ENCODE peak calls at places on chromosomes 12 and 14, in five cellular contexts. One of them, this sample, is unnamed.

GRCh38 chr12:28032811-28033537 is 60.4 kb upstream of the PTHLH start:
- DNase-seq in lower leg skin: no peak
- DNase-seq in left ventricle myocardium inferior: no peak
- DNase-seq in skeletal muscle cell: no peak
- DNase-seq in upper lobe of right lung: no peak
- DNase-seq in this sample: no peak

GRCh38 chr12:46786774-46787173 is 39.0 kb downstream of the SLC38A4 start:
- DNase-seq in skeletal muscle cell: peak; percentile 72
- DNase-seq in upper lobe of right lung: no peak
- DNase-seq in lower leg skin: no peak
- DNase-seq in left ventricle myocardium inferior: no peak
- DNase-seq in this sample: no peak

GRCh38 chr12:3304436-3305135 is 186.4 kb upstream of the PRMT8 start:
- DNase-seq in upper lobe of right lung: no peak
- DNase-seq in lower leg skin: no peak
- DNase-seq in skeletal muscle cell: peak; percentile 60
- DNase-seq in left ventricle myocardium inferior: no peak
- DNase-seq in this sample: peak; percentile 62

GRCh38 chr14:57833304-57833703 is 32.6 kb downstream of the SLC35F4 start:
- DNase-seq in lower leg skin: peak; percentile 59
- DNase-seq in upper lobe of right lung: no peak
- DNase-seq in skeletal muscle cell: peak; percentile 95
- DNase-seq in left ventricle myocardium inferior: no peak
- DNase-seq in this sample: peak; percentile 68

GRCh38 chr14:21087294-21088091 is 11.0 kb downstream of the ZNF219 start:
- DNase-seq in upper lobe of right lung: no peak
- DNase-seq in skeletal muscle cell: peak; percentile 91
- DNase-seq in left ventricle myocardium inferior: no peak
- DNase-seq in lower leg skin: no peak
- DNase-seq in this sample: no peak

GRCh38 chr12:117874842-117875434 is 93.9 kb downstream of the KSR2 start:
- DNase-seq in upper lobe of right lung: peak; percentile 84
- DNase-seq in skeletal muscle cell: no peak
- DNase-seq in left ventricle myocardium inferior: peak; percentile 63
- DNase-seq in lower leg skin: peak; percentile 42
- DNase-seq in this sample: peak; percentile 66

GRCh38 chr12:3694673-3695072 is 58.2 kb downstream of the CRACR2A start:
- DNase-seq in lower leg skin: no peak
- DNase-seq in skeletal muscle cell: no peak
- DNase-seq in left ventricle myocardium inferior: no peak
- DNase-seq in upper lobe of right lung: no peak
- DNase-seq in this sample: no peak

GRCh38 chr12:2669560-2669959 is 125.2 kb upstream of the FKBP4 start:
- DNase-seq in skeletal muscle cell: no peak
- DNase-seq in lower leg skin: no peak
- DNase-seq in left ventricle myocardium inferior: no peak
- DNase-seq in upper lobe of right lung: no peak
- DNase-seq in this sample: no peak

GRCh38 chr12:19138551-19139344 is 9.2 kb downstream of the PLEKHA5 start:
- DNase-seq in lower leg skin: no peak
- DNase-seq in skeletal muscle cell: no peak
- DNase-seq in upper lobe of right lung: no peak
- DNase-seq in left ventricle myocardium inferior: no peak
- DNase-seq in this sample: no peak

GRCh38 chr14:21825147-21825743 is 151.6 kb upstream of the OR4E1 start:
- DNase-seq in left ventricle myocardium inferior: no peak
- DNase-seq in lower leg skin: no peak
- DNase-seq in upper lobe of right lung: no peak
- DNase-seq in skeletal muscle cell: no peak
- DNase-seq in this sample: peak; percentile 21

GRCh38 chr14:66311935-66312334 is 174.2 kb upstream of the CCDC196 start:
- DNase-seq in left ventricle myocardium inferior: no peak
- DNase-seq in upper lobe of right lung: no peak
- DNase-seq in lower leg skin: no peak
- DNase-seq in skeletal muscle cell: no peak
- DNase-seq in this sample: no peak

GRCh38 chr14:72788972-72789728 is 104.8 kb downstream of the DPF3 start:
- DNase-seq in lower leg skin: no peak
- DNase-seq in left ventricle myocardium inferior: no peak
- DNase-seq in skeletal muscle cell: no peak
- DNase-seq in upper lobe of right lung: no peak
- DNase-seq in this sample: no peak

GRCh38 chr12:92756905-92757598 is 54.3 kb downstream of the PLEKHG7 start:
- DNase-seq in left ventricle myocardium inferior: no peak
- DNase-seq in lower leg skin: no peak
- DNase-seq in upper lobe of right lung: no peak
- DNase-seq in skeletal muscle cell: no peak
- DNase-seq in this sample: no peak

GRCh38 chr12:38445040-38445439 is 128.5 kb downstream of the ALG10B start:
- DNase-seq in left ventricle myocardium inferior: no peak
- DNase-seq in lower leg skin: no peak
- DNase-seq in skeletal muscle cell: no peak
- DNase-seq in upper lobe of right lung: no peak
- DNase-seq in this sample: no peak

GRCh38 chr12:47990351-47991105 is 13.7 kb downstream of the COL2A1 start:
- DNase-seq in skeletal muscle cell: no peak
- DNase-seq in upper lobe of right lung: no peak
- DNase-seq in left ventricle myocardium inferior: no peak
- DNase-seq in lower leg skin: no peak
- DNase-seq in this sample: peak; percentile 42

GRCh38 chr12:13171921-13172859 is 24.3 kb upstream of the EMP1 start:
- DNase-seq in skeletal muscle cell: no peak
- DNase-seq in left ventricle myocardium inferior: no peak
- DNase-seq in upper lobe of right lung: no peak
- DNase-seq in lower leg skin: no peak
- DNase-seq in this sample: peak; percentile 53
- H3K4me3 ChIP-seq in skeletal muscle cell: peak overlapping the region; percentile 5
- H3K4me3 ChIP-seq in left ventricle myocardium inferior: no peak overlapping the region
- H3K4me3 ChIP-seq in upper lobe of right lung: no peak overlapping the region
- H3K4me3 ChIP-seq in lower leg skin: no peak overlapping the region
- H3K4me3 ChIP-seq in this sample: no peak overlapping the region

GRCh38 chr14:56805992-56806737 is 4.1 kb downstream of the OTX2 start:
- DNase-seq in lower leg skin: no peak
- DNase-seq in left ventricle myocardium inferior: no peak
- DNase-seq in skeletal muscle cell: no peak
- DNase-seq in upper lobe of right lung: no peak
- DNase-seq in this sample: no peak

GRCh38 chr14:56807586-56808168 is 2.6 kb downstream of the OTX2 start:
- DNase-seq in upper lobe of right lung: no peak
- DNase-seq in left ventricle myocardium inferior: no peak
- DNase-seq in lower leg skin: no peak
- DNase-seq in skeletal muscle cell: no peak
- DNase-seq in this sample: peak; percentile 51

GRCh38 chr14:56803816-56804535 is 6.3 kb downstream of the OTX2 start:
- DNase-seq in lower leg skin: no peak
- DNase-seq in upper lobe of right lung: no peak
- DNase-seq in skeletal muscle cell: no peak
- DNase-seq in left ventricle myocardium inferior: no peak
- DNase-seq in this sample: no peak

GRCh38 chr14:56808314-56809201 is 1.7 kb downstream of the OTX2 start:
- DNase-seq in upper lobe of right lung: no peak
- DNase-seq in left ventricle myocardium inferior: no peak
- DNase-seq in lower leg skin: no peak
- DNase-seq in skeletal muscle cell: no peak
- DNase-seq in this sample: no peak

GRCh38 chr14:56805201-56805991 is 4.9 kb downstream of the OTX2 start:
- DNase-seq in upper lobe of right lung: no peak
- DNase-seq in lower leg skin: no peak
- DNase-seq in left ventricle myocardium inferior: no peak
- DNase-seq in skeletal muscle cell: no peak
- DNase-seq in this sample: no peak
- H3K4me3 ChIP-seq in upper lobe of right lung: no peak overlapping the region
- H3K4me3 ChIP-seq in lower leg skin: no peak overlapping the region
- H3K4me3 ChIP-seq in left ventricle myocardium inferior: no peak overlapping the region
- H3K4me3 ChIP-seq in skeletal muscle cell: no peak overlapping the region
- H3K4me3 ChIP-seq in this sample: no peak overlapping the region

GRCh38 chr12:127381043-127381668 is 885.8 kb upstream of the TMEM132C start:
- DNase-seq in skeletal muscle cell: no peak
- DNase-seq in left ventricle myocardium inferior: peak; percentile 16
- DNase-seq in upper lobe of right lung: peak; percentile 67
- DNase-seq in lower leg skin: no peak
- DNase-seq in this sample: peak; percentile 9
- H3K4me3 ChIP-seq in skeletal muscle cell: peak overlapping the region; percentile 49
- H3K4me3 ChIP-seq in left ventricle myocardium inferior: peak overlapping the region; percentile 46
- H3K4me3 ChIP-seq in upper lobe of right lung: no peak overlapping the region
- H3K4me3 ChIP-seq in lower leg skin: no peak overlapping the region
- H3K4me3 ChIP-seq in this sample: no peak overlapping the region

GRCh38 chr12:48995061-48995879 is 3.9 kb downstream of the DDN start:
- DNase-seq in skeletal muscle cell: no peak
- DNase-seq in lower leg skin: peak; percentile 71
- DNase-seq in upper lobe of right lung: peak; percentile 90
- DNase-seq in left ventricle myocardium inferior: peak; percentile 82
- DNase-seq in this sample: peak; percentile 87
- H3K4me3 ChIP-seq in skeletal muscle cell: peak overlapping the region; percentile 14
- H3K4me3 ChIP-seq in lower leg skin: no peak overlapping the region
- H3K4me3 ChIP-seq in upper lobe of right lung: peak overlapping the region; percentile 18
- H3K4me3 ChIP-seq in left ventricle myocardium inferior: peak overlapping the region; percentile 58
- H3K4me3 ChIP-seq in this sample: no peak overlapping the region

DNA sequence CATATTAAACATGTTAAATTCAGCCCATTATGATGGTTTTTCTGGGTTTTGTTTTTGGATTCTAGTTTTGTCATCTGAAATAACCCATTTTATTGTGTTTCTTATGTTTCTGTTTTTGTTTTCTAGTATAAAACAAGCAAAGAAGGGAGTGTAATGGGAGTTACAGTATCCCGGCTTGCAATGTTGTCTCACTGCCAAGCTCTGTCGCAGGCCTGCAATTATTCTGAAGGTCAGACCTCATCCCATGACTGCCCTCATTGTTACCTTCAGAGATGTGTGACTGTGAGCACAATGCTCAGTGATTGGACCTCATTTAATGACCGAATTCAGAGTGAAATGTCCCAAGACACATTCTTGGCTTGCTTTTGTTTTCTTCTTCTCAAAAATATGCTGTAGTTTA is 73.0 kb upstream of the ATF1 start:
- DNase-seq in upper lobe of right lung: no peak
- DNase-seq in skeletal muscle cell: no peak
- DNase-seq in lower leg skin: no peak
- DNase-seq in left ventricle myocardium inferior: peak; percentile 46
- DNase-seq in this sample: no peak
- H3K4me3 ChIP-seq in upper lobe of right lung: no peak overlapping the region
- H3K4me3 ChIP-seq in skeletal muscle cell: no peak overlapping the region
- H3K4me3 ChIP-seq in lower leg skin: no peak overlapping the region
- H3K4me3 ChIP-seq in left ventricle myocardium inferior: no peak overlapping the region
- H3K4me3 ChIP-seq in this sample: no peak overlapping the region

GRCh38 chr12:41437578-41437977 is 249.5 kb downstream of the PDZRN4 start:
- DNase-seq in upper lobe of right lung: no peak
- DNase-seq in lower leg skin: no peak
- DNase-seq in skeletal muscle cell: no peak
- DNase-seq in left ventricle myocardium inferior: no peak
- DNase-seq in this sample: no peak

GRCh38 chr12:41439134-41439533 is 251.0 kb downstream of the PDZRN4 start:
- DNase-seq in lower leg skin: no peak
- DNase-seq in left ventricle myocardium inferior: no peak
- DNase-seq in skeletal muscle cell: no peak
- DNase-seq in upper lobe of right lung: no peak
- DNase-seq in this sample: no peak

GRCh38 chr12:41441180-41441579 is 253.1 kb downstream of the PDZRN4 start:
- DNase-seq in skeletal muscle cell: no peak
- DNase-seq in lower leg skin: no peak
- DNase-seq in upper lobe of right lung: no peak
- DNase-seq in left ventricle myocardium inferior: no peak
- DNase-seq in this sample: no peak

GRCh38 chr12:41442905-41443304 is 254.8 kb downstream of the PDZRN4 start:
- DNase-seq in left ventricle myocardium inferior: no peak
- DNase-seq in skeletal muscle cell: no peak
- DNase-seq in lower leg skin: no peak
- DNase-seq in upper lobe of right lung: no peak
- DNase-seq in this sample: no peak

GRCh38 chr12:41439858-41440257 is 251.7 kb downstream of the PDZRN4 start:
- DNase-seq in left ventricle myocardium inferior: no peak
- DNase-seq in upper lobe of right lung: no peak
- DNase-seq in skeletal muscle cell: no peak
- DNase-seq in lower leg skin: no peak
- DNase-seq in this sample: no peak
- H3K4me3 ChIP-seq in left ventricle myocardium inferior: no peak overlapping the region
- H3K4me3 ChIP-seq in upper lobe of right lung: no peak overlapping the region
- H3K4me3 ChIP-seq in skeletal muscle cell: no peak overlapping the region
- H3K4me3 ChIP-seq in lower leg skin: no peak overlapping the region
- H3K4me3 ChIP-seq in this sample: no peak overlapping the region